ENCODE peak calls at places on chromosomes 4 and X, in ten cellular contexts. R is epithelial cell of esophagus, I is choroid plexus epithelial cell, L is uterus, B is PC-3, F is stomach, H is GM12865, K is ovary, T is tibial nerve, Q is AG09309. W is an unnamed sample.

GRCh38 chr4:2934813-2935761 is 28.1 kb downstream of the NOP14 start:
- DNase-seq in R (peak; percentile 94), I (peak; percentile 88), L (peak; percentile 96), B (peak; percentile 89), F (peak; percentile 98), H (peak; percentile 96), K (peak; percentile 99), T (peak; percentile 95), Q (peak; percentile 38), W (peak; percentile 84)

GRCh38 chr4:123750044-123750443 is 353.4 kb downstream of the SPRY1 start:
- DNase-seq in R (no peak), I (peak; percentile 55), L (no peak), B (peak; percentile 20), F (no peak), H (no peak), K (no peak), T (no peak), Q (no peak), W (peak; percentile 33)

GRCh38 chr4:173181769-173182374 is 13.3 kb downstream of the GALNT7 start:
- DNase-seq in R (peak; percentile 80), I (peak; percentile 78), L (no peak), B (peak; percentile 77), F (no peak), H (no peak), K (no peak), T (no peak), Q (peak; percentile 40), W (peak; percentile 86)

GRCh38 chr4:54318904-54319303 is 89.8 kb downstream of the PDGFRA start:
- DNase-seq in R (peak; percentile 63), I (peak; percentile 83), L (no peak), B (peak; percentile 73), F (no peak), H (peak; percentile 79), K (no peak), T (no peak), Q (peak; percentile 24), W (peak; percentile 53)

GRCh38 chrX:104565791-104566687 is at the start of gene IL1RAPL2:
- DNase-seq in R (peak; percentile 62), I (peak; percentile 27), L (no peak), B (peak; percentile 81), F (peak; percentile 58), H (peak; percentile 0), K (no peak), T (no peak), Q (no peak), W (peak; percentile 10)

GRCh38 chr4:123417813-123418212 is 21.2 kb downstream of the SPRY1 start:
- DNase-seq in R (no peak), I (peak; percentile 30), L (no peak), B (no peak), F (no peak), H (no peak), K (no peak), T (no peak), Q (no peak), W (peak; percentile 29)

GRCh38 chr4:2292679-2293108 is 30.8 kb upstream of the MXD4 start:
- DNase-seq in R (no peak), I (peak; percentile 15), L (peak; percentile 21), B (no peak), F (no peak), H (no peak), K (no peak), T (no peak), Q (peak; percentile 58), W (peak; percentile 36)

GRCh38 chr4:113657834-113658233 is 103.7 kb downstream of the CAMK2D start:
- DNase-seq in R (peak; percentile 81), I (peak; percentile 55), L (no peak), B (peak; percentile 75), F (no peak), H (no peak), K (no peak), T (no peak), Q (no peak), W (peak; percentile 52)

GRCh38 chrX:141839856-141840255 is 1.7 kb downstream of the MAGEC3 start:
- DNase-seq in R (no peak), I (peak; percentile 1), L (no peak), B (peak; percentile 23), F (no peak), H (no peak), K (no peak), T (no peak), Q (no peak), W (peak; percentile 16)

GRCh38 chrX:68695206-68695845 is 47.9 kb downstream of the STARD8 start:
- DNase-seq in R (no peak), I (no peak), L (no peak), B (no peak), F (no peak), H (no peak), K (no peak), T (no peak), Q (no peak), W (no peak)
- H3K4me3 ChIP-seq in R (no peak overlapping the region), I (no peak overlapping the region), L (no peak overlapping the region), B (no peak overlapping the region), F (peak overlapping the region; percentile 54), H (no peak overlapping the region), K (no peak overlapping the region), T (no peak overlapping the region), Q (no peak overlapping the region), W (no peak overlapping the region)

GRCh38 chr4:27861802-27862201 is 1001.2 kb downstream of the STIM2 start:
- DNase-seq in R (peak; percentile 13), I (peak; percentile 42), L (no peak), B (peak; percentile 49), F (no peak), H (peak; percentile 56), K (no peak), T (no peak), Q (peak; percentile 39), W (peak; percentile 66)

DNA sequence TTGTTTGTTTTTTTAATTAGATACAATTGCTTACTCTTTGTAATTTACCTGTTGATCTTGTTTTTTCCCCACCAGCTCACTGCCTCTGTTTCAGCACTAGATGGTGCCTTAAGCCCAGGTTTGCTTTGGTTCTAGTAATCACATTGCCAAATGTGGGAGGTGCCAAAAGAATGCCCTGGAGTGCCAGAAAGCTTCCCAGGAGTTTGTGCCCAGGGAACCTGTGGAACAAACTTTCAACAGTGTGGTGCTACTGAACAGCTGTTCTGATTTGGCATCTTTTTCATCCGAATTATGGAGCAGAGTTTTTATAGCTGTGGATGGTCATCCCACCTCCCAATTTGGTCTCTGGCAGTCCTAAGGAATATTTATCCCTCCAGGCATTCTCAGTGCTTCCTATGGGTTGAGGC is 1000.7 kb downstream of the STIM2 start:
- DNase-seq in R (peak; percentile 83), I (peak; percentile 75), L (no peak), B (peak; percentile 79), F (peak; percentile 48), H (peak; percentile 48), K (no peak), T (no peak), Q (peak; percentile 51), W (peak; percentile 44)
- TF ChIP-seq CTCF in R (peak; percentile 90), I (peak; percentile 80), L (no peak), B (peak; percentile 84), F (no peak), H (peak; percentile 39), K (no peak), T (peak; percentile 6), Q (peak; percentile 87), W (peak; percentile 51)

DNA sequence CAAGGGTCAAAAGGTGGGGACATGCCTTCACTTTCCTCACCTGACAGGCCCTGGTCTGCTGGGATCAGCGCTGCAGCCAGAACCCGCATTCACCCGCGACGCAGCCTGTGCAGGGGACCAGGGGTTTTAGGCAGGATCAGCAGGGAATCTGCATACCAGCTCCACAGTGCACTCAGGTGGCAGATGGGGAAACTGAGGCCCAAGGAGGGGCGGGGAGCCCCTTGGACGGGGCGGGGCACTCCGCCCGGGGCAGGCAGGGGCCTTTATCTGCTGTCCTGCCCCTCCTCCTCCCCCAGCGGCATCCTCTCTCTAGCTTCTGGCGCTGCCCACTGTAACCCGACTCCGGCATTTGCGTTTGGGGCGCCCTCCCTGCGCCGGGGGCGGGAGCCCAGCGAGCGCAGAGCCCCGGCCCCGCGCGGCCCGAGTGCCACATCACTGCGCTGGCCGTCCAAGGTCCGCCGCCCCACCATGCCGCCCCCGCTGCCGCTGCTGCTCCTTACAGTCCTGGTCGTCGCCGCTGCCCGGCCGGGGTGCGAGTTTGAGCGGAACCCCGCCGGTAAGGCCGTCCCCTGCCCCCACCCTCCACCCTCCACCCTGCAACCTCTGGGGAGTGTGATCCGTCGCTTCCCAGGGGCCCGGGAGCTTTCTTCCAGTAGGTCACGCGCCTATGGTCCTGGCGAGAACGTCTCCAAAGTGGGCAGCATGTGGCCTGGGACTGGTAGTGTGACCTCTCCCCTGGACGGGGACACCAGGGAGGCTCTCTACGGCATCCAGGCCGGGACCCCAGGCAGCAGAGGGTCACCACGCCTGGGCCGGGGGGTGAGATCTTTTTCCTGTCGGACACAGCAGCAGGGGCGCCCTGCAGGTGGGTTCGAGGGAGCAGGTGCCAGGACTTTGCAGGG is at the start of gene CPZ:
- DNase-seq in R (no peak), I (peak; percentile 55), L (peak; percentile 37), B (peak; percentile 51), F (no peak), H (no peak), K (peak; percentile 88), T (no peak), Q (no peak), W (peak; percentile 22)
- H3K4me3 ChIP-seq in R (no peak within 1 kb of the TSS), I (peak within 1 kb of the TSS; percentile 70), L (peak within 1 kb of the TSS; percentile 17), B (peak within 1 kb of the TSS; percentile 76), F (peak within 1 kb of the TSS; percentile 11), H (no peak within 1 kb of the TSS), K (peak within 1 kb of the TSS; percentile 45), T (peak within 1 kb of the TSS; percentile 18), Q (peak within 1 kb of the TSS; percentile 72), W (peak within 1 kb of the TSS; percentile 50)

GRCh38 chrX:15834827-15835595 is 19.6 kb downstream of the AP1S2 start:
- DNase-seq in R (peak; percentile 23), I (peak; percentile 40), L (no peak), B (peak; percentile 58), F (no peak), H (no peak), K (no peak), T (no peak), Q (no peak), W (peak; percentile 27)

GRCh38 chrX:15834051-15834450 is 20.6 kb downstream of the AP1S2 start:
- DNase-seq in R (no peak), I (no peak), L (no peak), B (no peak), F (no peak), H (no peak), K (no peak), T (no peak), Q (no peak), W (no peak)

GRCh38 chrX:15843960-15844359 is 10.7 kb downstream of the AP1S2 start:
- DNase-seq in R (no peak), I (no peak), L (no peak), B (no peak), F (no peak), H (no peak), K (no peak), T (no peak), Q (no peak), W (no peak)

DNA sequence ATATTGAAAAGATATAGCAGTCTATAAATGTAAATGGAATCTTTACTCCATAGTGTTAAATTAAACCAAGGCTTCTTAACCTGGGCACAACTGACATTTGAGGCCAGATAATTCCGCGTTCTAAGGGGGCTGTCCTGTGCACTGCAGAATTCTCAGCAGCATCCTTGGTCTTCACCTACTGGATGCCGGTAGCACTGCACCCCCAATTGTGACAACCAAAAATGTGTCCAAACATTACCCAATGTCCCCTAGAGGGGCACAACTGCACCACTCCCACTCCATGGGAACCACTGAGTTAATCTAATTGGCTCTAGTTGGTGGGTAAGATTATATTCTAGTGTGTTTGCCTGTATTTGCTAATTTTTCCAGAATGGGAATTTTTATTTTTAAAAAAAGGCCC is 16.6 kb downstream of the AP1S2 start:
- DNase-seq in R (no peak), I (no peak), L (no peak), B (peak; percentile 10), F (no peak), H (peak; percentile 11), K (no peak), T (no peak), Q (no peak), W (no peak)
- TF ChIP-seq CTCF in R (peak; percentile 12), I (peak; percentile 25), L (no peak), B (peak; percentile 35), F (no peak), H (peak; percentile 25), K (no peak), T (no peak), Q (peak; percentile 27), W (peak; percentile 37)

W was measured in astrocyte of the spinal cord.